ENCODE peak calls at places on chromosomes 7 and 10, in nine cellular contexts. One of them, this sample, is unnamed. For H3K4me1 and H3K36me3, the result is how much of the 10 kb centered on the place peaks cover.

GRCh38 chr10:114859227-114859626 is 37.6 kb downstream of the FHIP2A start:
- DNase-seq in esophagus squamous epithelium: no peak
- DNase-seq in heart left ventricle: no peak
- DNase-seq in tibial nerve: no peak
- DNase-seq in stomach: no peak
- DNase-seq in Peyer's patch: no peak
- DNase-seq in adrenal gland: no peak
- DNase-seq in ovary: no peak
- DNase-seq in H1: no peak
- DNase-seq in this sample: no peak

GRCh38 chr7:945556-946255 is 8.8 kb downstream of the ADAP1 start:
- DNase-seq in heart left ventricle: no peak
- DNase-seq in H1: peak
- DNase-seq in ovary: no peak
- DNase-seq in stomach: peak
- DNase-seq in adrenal gland: no peak
- DNase-seq in esophagus squamous epithelium: no peak
- DNase-seq in tibial nerve: no peak
- DNase-seq in Peyer's patch: peak
- DNase-seq in this sample: peak

GRCh38 chr7:50793115-50793946 is 10.6 kb upstream of the GRB10 start:
- DNase-seq in Peyer's patch: peak
- DNase-seq in H1: no peak
- DNase-seq in heart left ventricle: peak
- DNase-seq in ovary: peak
- DNase-seq in tibial nerve: peak
- DNase-seq in esophagus squamous epithelium: no peak
- DNase-seq in adrenal gland: peak
- DNase-seq in stomach: peak
- DNase-seq in this sample: peak

GRCh38 chr10:68461032-68461431 is 10.7 kb downstream of the DNA2 start:
- DNase-seq in H1: no peak
- DNase-seq in esophagus squamous epithelium: no peak
- DNase-seq in heart left ventricle: no peak
- DNase-seq in stomach: no peak
- DNase-seq in ovary: no peak
- DNase-seq in Peyer's patch: no peak
- DNase-seq in tibial nerve: no peak
- DNase-seq in adrenal gland: no peak
- DNase-seq in this sample: no peak

GRCh38 chr10:26540601-26541000 is 102.5 kb downstream of the APBB1IP start:
- DNase-seq in tibial nerve: no peak
- DNase-seq in adrenal gland: no peak
- DNase-seq in esophagus squamous epithelium: no peak
- DNase-seq in H1: no peak
- DNase-seq in ovary: no peak
- DNase-seq in stomach: no peak
- DNase-seq in heart left ventricle: no peak
- DNase-seq in Peyer's patch: no peak
- DNase-seq in this sample: no peak

GRCh38 chr10:58560068-58560467 is 47.4 kb downstream of the BICC1 start:
- DNase-seq in esophagus squamous epithelium: no peak
- DNase-seq in ovary: no peak
- DNase-seq in H1: no peak
- DNase-seq in adrenal gland: no peak
- DNase-seq in Peyer's patch: no peak
- DNase-seq in tibial nerve: no peak
- DNase-seq in stomach: no peak
- DNase-seq in heart left ventricle: no peak
- DNase-seq in this sample: no peak

GRCh38 chr10:4981722-4982471 is 18.7 kb downstream of the AKR1C1 start:
- DNase-seq in Peyer's patch: peak
- DNase-seq in adrenal gland: peak
- DNase-seq in ovary: no peak
- DNase-seq in tibial nerve: peak
- DNase-seq in heart left ventricle: peak
- DNase-seq in esophagus squamous epithelium: no peak
- DNase-seq in stomach: peak
- DNase-seq in H1: peak
- DNase-seq in this sample: no peak

GRCh38 chr7:90709501-90710465 is 113.7 kb downstream of the CDK14 start:
- DNase-seq in adrenal gland: peak
- DNase-seq in H1: no peak
- DNase-seq in stomach: peak
- DNase-seq in Peyer's patch: no peak
- DNase-seq in esophagus squamous epithelium: no peak
- DNase-seq in heart left ventricle: no peak
- DNase-seq in ovary: peak
- DNase-seq in tibial nerve: no peak
- DNase-seq in this sample: no peak

GRCh38 chr7:140026935-140027334 is 35.8 kb downstream of the PARP12 start:
- DNase-seq in Peyer's patch: no peak
- DNase-seq in H1: no peak
- DNase-seq in stomach: no peak
- DNase-seq in adrenal gland: no peak
- DNase-seq in heart left ventricle: no peak
- DNase-seq in tibial nerve: no peak
- DNase-seq in ovary: no peak
- DNase-seq in esophagus squamous epithelium: no peak
- DNase-seq in this sample: no peak

GRCh38 chr10:126561499-126562208 is 108.8 kb downstream of the C10orf90 start:
- DNase-seq in Peyer's patch: no peak
- DNase-seq in esophagus squamous epithelium: no peak
- DNase-seq in H1: no peak
- DNase-seq in stomach: no peak
- DNase-seq in heart left ventricle: no peak
- DNase-seq in ovary: no peak
- DNase-seq in tibial nerve: no peak
- DNase-seq in adrenal gland: no peak
- DNase-seq in this sample: no peak

GRCh38 chr10:7385114-7385513 is 25.7 kb downstream of the SFMBT2 start:
- DNase-seq in adrenal gland: no peak
- DNase-seq in H1: no peak
- DNase-seq in tibial nerve: no peak
- DNase-seq in esophagus squamous epithelium: no peak
- DNase-seq in stomach: no peak
- DNase-seq in heart left ventricle: no peak
- DNase-seq in Peyer's patch: no peak
- DNase-seq in ovary: no peak
- DNase-seq in this sample: no peak

GRCh38 chr10:128362514-128362913 is 236.3 kb upstream of the MKI67 start:
- DNase-seq in adrenal gland: no peak
- DNase-seq in tibial nerve: no peak
- DNase-seq in heart left ventricle: no peak
- DNase-seq in stomach: no peak
- DNase-seq in H1: no peak
- DNase-seq in ovary: no peak
- DNase-seq in esophagus squamous epithelium: no peak
- DNase-seq in Peyer's patch: no peak
- DNase-seq in this sample: no peak

GRCh38 chr7:156095908-156096539 is 283.8 kb upstream of the SHH start:
- DNase-seq in stomach: no peak
- DNase-seq in esophagus squamous epithelium: no peak
- DNase-seq in Peyer's patch: no peak
- DNase-seq in ovary: no peak
- DNase-seq in tibial nerve: no peak
- DNase-seq in H1: no peak
- DNase-seq in adrenal gland: no peak
- DNase-seq in heart left ventricle: no peak
- DNase-seq in this sample: no peak

GRCh38 chr7:80521809-80522208 is 9.9 kb upstream of the GNAT3 start:
- DNase-seq in stomach: no peak
- DNase-seq in heart left ventricle: no peak
- DNase-seq in tibial nerve: no peak
- DNase-seq in H1: no peak
- DNase-seq in adrenal gland: no peak
- DNase-seq in Peyer's patch: no peak
- DNase-seq in ovary: no peak
- DNase-seq in esophagus squamous epithelium: no peak
- DNase-seq in this sample: no peak

GRCh38 chr7:80719261-80719660 is 80.8 kb downstream of the CD36 start:
- DNase-seq in H1: no peak
- DNase-seq in tibial nerve: no peak
- DNase-seq in adrenal gland: no peak
- DNase-seq in Peyer's patch: no peak
- DNase-seq in esophagus squamous epithelium: no peak
- DNase-seq in heart left ventricle: no peak
- DNase-seq in ovary: no peak
- DNase-seq in stomach: no peak
- DNase-seq in this sample: no peak

GRCh38 chr10:49833162-49833561 is 71.0 kb upstream of the OGDHL start:
- DNase-seq in esophagus squamous epithelium: no peak
- DNase-seq in stomach: no peak
- DNase-seq in adrenal gland: no peak
- DNase-seq in Peyer's patch: no peak
- DNase-seq in tibial nerve: no peak
- DNase-seq in ovary: no peak
- DNase-seq in heart left ventricle: no peak
- DNase-seq in H1: no peak
- DNase-seq in this sample: no peak

GRCh38 chr7:21508538-21508937 is 34.3 kb upstream of the DNAH11 start:
- DNase-seq in heart left ventricle: no peak
- DNase-seq in adrenal gland: no peak
- DNase-seq in ovary: no peak
- DNase-seq in esophagus squamous epithelium: no peak
- DNase-seq in H1: no peak
- DNase-seq in tibial nerve: no peak
- DNase-seq in stomach: no peak
- DNase-seq in Peyer's patch: no peak
- DNase-seq in this sample: no peak

GRCh38 chr10:77552252-77552651 is 85.4 kb downstream of the KCNMA1 start:
- DNase-seq in esophagus squamous epithelium: no peak
- DNase-seq in tibial nerve: no peak
- DNase-seq in heart left ventricle: no peak
- DNase-seq in stomach: no peak
- DNase-seq in Peyer's patch: no peak
- DNase-seq in ovary: no peak
- DNase-seq in H1: no peak
- DNase-seq in adrenal gland: no peak
- DNase-seq in this sample: no peak

DNA sequence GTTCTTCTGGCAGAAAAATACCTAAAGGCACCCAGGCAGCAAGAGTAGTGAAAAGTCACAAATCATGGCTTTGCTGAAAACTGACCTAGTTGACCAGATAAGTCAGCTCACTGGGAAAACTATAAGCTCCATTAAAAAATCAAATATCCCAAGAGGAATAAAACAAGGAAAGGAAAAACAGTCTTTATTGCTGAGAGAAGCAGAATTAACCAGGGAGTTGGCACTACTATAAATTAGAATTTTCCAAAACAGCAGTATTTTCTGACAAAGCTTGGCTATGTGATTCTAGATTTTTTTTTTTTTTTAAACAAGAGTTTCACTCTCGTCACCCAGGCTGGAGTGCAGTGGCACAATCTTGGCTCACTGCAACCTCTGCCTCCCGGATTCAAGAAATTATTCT is 12.6 kb downstream of the CCDC172 start:
- DNase-seq in H1: no peak
- DNase-seq in tibial nerve: no peak
- DNase-seq in adrenal gland: no peak
- DNase-seq in heart left ventricle: no peak
- DNase-seq in esophagus squamous epithelium: no peak
- DNase-seq in stomach: no peak
- DNase-seq in Peyer's patch: no peak
- DNase-seq in ovary: no peak
- DNase-seq in this sample: no peak
- H3K4me1 ChIP-seq in H1: under half
- H3K4me1 ChIP-seq in tibial nerve: under half
- H3K4me1 ChIP-seq in adrenal gland: under half
- H3K4me1 ChIP-seq in heart left ventricle: under half
- H3K4me1 ChIP-seq in esophagus squamous epithelium: under half
- H3K4me1 ChIP-seq in stomach: under half
- H3K4me1 ChIP-seq in Peyer's patch: under half
- H3K4me1 ChIP-seq in ovary: under half
- H3K4me1 ChIP-seq in this sample: under half

GRCh38 chr7:101129603-101130117 is 2.8 kb downstream of the SERPINE1 start:
- DNase-seq in Peyer's patch: no peak
- DNase-seq in ovary: no peak
- DNase-seq in heart left ventricle: no peak
- DNase-seq in H1: no peak
- DNase-seq in stomach: no peak
- DNase-seq in tibial nerve: no peak
- DNase-seq in adrenal gland: no peak
- DNase-seq in esophagus squamous epithelium: no peak
- DNase-seq in this sample: no peak
- H3K36me3 ChIP-seq in Peyer's patch: under half
- H3K36me3 ChIP-seq in ovary: under half
- H3K36me3 ChIP-seq in heart left ventricle: under half
- H3K36me3 ChIP-seq in H1: under half
- H3K36me3 ChIP-seq in stomach: under half
- H3K36me3 ChIP-seq in tibial nerve: under half
- H3K36me3 ChIP-seq in adrenal gland: under half
- H3K36me3 ChIP-seq in esophagus squamous epithelium: under half
- H3K36me3 ChIP-seq in this sample: under half

GRCh38 chr7:134359787-134360432 is 43.2 kb upstream of the SLC35B4 start:
- DNase-seq in Peyer's patch: no peak
- DNase-seq in H1: no peak
- DNase-seq in ovary: no peak
- DNase-seq in heart left ventricle: no peak
- DNase-seq in tibial nerve: no peak
- DNase-seq in adrenal gland: no peak
- DNase-seq in esophagus squamous epithelium: no peak
- DNase-seq in stomach: no peak
- DNase-seq in this sample: no peak
- TF ChIP-seq POLR2A in Peyer's patch: no peak
- TF ChIP-seq POLR2A in H1: no peak
- TF ChIP-seq POLR2A in ovary: no peak
- TF ChIP-seq POLR2A in heart left ventricle: no peak
- TF ChIP-seq POLR2A in tibial nerve: no peak
- TF ChIP-seq POLR2A in adrenal gland: no peak
- TF ChIP-seq POLR2A in esophagus squamous epithelium: no peak
- TF ChIP-seq POLR2A in stomach: no peak
- TF ChIP-seq POLR2A in this sample: no peak

DNA sequence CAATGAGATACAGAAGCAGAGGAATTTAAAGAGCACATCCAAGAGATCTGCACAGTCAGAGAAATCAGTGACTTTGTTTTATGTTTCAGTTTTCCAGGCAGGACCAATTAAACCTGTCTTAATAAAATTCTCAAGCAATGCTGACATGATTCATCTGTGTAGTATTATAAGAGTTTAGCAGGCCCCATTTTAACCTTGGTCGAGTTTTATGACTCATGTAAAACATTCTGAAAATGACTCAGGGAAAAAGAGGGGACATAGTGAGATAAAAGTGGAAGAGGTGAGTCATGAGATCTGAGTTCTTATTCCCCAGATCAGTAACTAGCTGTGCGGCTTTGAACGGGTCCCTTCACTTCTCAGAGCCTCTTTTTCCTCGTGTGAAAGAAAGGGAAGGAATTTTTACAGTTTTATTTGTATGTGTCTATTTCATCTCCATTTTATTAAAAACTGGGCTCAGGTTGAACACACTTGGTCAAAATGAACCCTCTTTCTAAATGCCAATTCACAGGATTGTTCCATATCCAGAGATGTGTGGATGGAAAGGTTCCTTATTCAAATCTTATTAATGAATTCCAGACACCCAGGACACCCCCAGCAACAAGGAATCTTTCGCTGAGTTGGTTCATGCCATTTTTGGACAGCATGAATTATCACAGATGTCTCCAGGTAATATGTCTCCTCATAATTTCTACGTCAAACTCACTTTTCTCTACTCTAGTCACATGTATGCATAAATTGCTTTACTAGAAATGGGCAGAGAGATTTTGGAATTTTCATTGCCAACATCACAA is 143.2 kb downstream of the JAZF1 start:
- DNase-seq in H1: no peak
- DNase-seq in adrenal gland: peak
- DNase-seq in Peyer's patch: no peak
- DNase-seq in esophagus squamous epithelium: no peak
- DNase-seq in stomach: no peak
- DNase-seq in heart left ventricle: no peak
- DNase-seq in ovary: no peak
- DNase-seq in tibial nerve: no peak
- DNase-seq in this sample: no peak
- H3K4me1 ChIP-seq in H1: under half
- H3K4me1 ChIP-seq in adrenal gland: under half
- H3K4me1 ChIP-seq in Peyer's patch: under half
- H3K4me1 ChIP-seq in esophagus squamous epithelium: under half
- H3K4me1 ChIP-seq in stomach: under half
- H3K4me1 ChIP-seq in heart left ventricle: under half
- H3K4me1 ChIP-seq in ovary: under half
- H3K4me1 ChIP-seq in tibial nerve: under half
- H3K4me1 ChIP-seq in this sample: under half

This sample was measured in prostate gland.